ENCODE peak calls at places on chromosomes 7 and 10, in four cellular contexts. S is right cardiac atrium, L is IMR-90, B is fibroblast of lung. W is an unnamed sample.

GRCh38 chr7:69448071-69448470 is 150.2 kb upstream of the AUTS2 start:
- DNase-seq in S (peak; percentile 60), L (no peak), B (peak; percentile 2), W (no peak)

GRCh38 chr10:31920538-31920937 is 8.1 kb downstream of the ARHGAP12 start:
- DNase-seq in S (no peak), B (no peak), L (no peak), W (no peak)

GRCh38 chr7:104012815-104013214 is 23.4 kb upstream of the RELN start:
- DNase-seq in B (no peak), L (peak; percentile 2), S (no peak), W (no peak)

GRCh38 chr10:102449321-102450123 is 1.8 kb downstream of the C10orf95 start:
- DNase-seq in B (peak; percentile 52), S (peak; percentile 70), L (no peak), W (peak; percentile 42)

GRCh38 chr10:82394987-82395386 is 520.0 kb downstream of the NRG3 start:
- DNase-seq in B (no peak), L (no peak), S (no peak), W (no peak)

GRCh38 chr7:27096756-27097514 is 1.1 kb upstream of the HOXA1 start:
- DNase-seq in B (peak; percentile 61), S (no peak), L (peak; percentile 64), W (no peak)

GRCh38 chr10:116316533-116316932 is 7.7 kb upstream of the CCDC172 start:
- DNase-seq in B (no peak), S (no peak), L (no peak), W (no peak)

GRCh38 chr7:22672892-22673637 is 53.9 kb upstream of the IL6 start:
- DNase-seq in L (peak; percentile 46), B (no peak), S (no peak), W (no peak)

GRCh38 chr10:32962541-32962940 is 4.5 kb upstream of the ITGB1 start:
- DNase-seq in S (no peak), B (no peak), L (no peak), W (no peak)

GRCh38 chr10:33273295-33274002 is 61.0 kb downstream of the NRP1 start:
- DNase-seq in B (peak; percentile 99), L (peak; percentile 96), S (peak; percentile 94), W (peak; percentile 90)

GRCh38 chr10:133359972-133360610 is 2.3 kb upstream of the FUOM start:
- DNase-seq in S (no peak), B (no peak), L (no peak), W (no peak)

GRCh38 chr7:20596653-20597052 is 18.8 kb upstream of the ABCB5 start:
- DNase-seq in L (peak; percentile 88), B (peak; percentile 83), S (no peak), W (peak; percentile 56)

GRCh38 chr7:146150153-146150552 is 33.6 kb downstream of the CNTNAP2 start:
- DNase-seq in S (no peak), B (peak; percentile 17), L (no peak), W (no peak)

GRCh38 chr10:95188593-95188992 is 5.4 kb upstream of the ACSM6 start:
- DNase-seq in S (no peak), B (no peak), L (no peak), W (no peak)

GRCh38 chr7:101691822-101692384 is 62.8 kb upstream of the MYL10 start:
- DNase-seq in B (no peak), S (no peak), L (no peak), W (no peak)

GRCh38 chr10:70761031-70761601 is 24.1 kb downstream of the TBATA start:
- DNase-seq in S (no peak), B (peak; percentile 42), L (no peak), W (peak; percentile 48)

GRCh38 chr10:79056361-79056735 is 12.4 kb upstream of the ZMIZ1 start:
- DNase-seq in B (no peak), L (no peak), S (peak; percentile 6), W (no peak)

GRCh38 chr10:104331208-104331838 is 6.9 kb downstream of the ITPRIP start:
- DNase-seq in L (peak; percentile 84), B (peak; percentile 68), S (peak; percentile 75), W (peak; percentile 77)

GRCh38 chr10:67990093-67990492 is 85.0 kb downstream of the HERC4 start:
- DNase-seq in B (no peak), L (no peak), S (no peak), W (no peak)

GRCh38 chr10:114283091-114283490 is 44.0 kb downstream of the VWA2 start:
- DNase-seq in S (no peak), B (no peak), L (no peak), W (no peak)

GRCh38 chr7:82559203-82559805 is 115.7 kb upstream of the CACNA2D1 start:
- DNase-seq in B (no peak), L (no peak), S (no peak), W (no peak)

GRCh38 chr7:79664884-79665676 is 211.6 kb upstream of the MAGI2 start:
- DNase-seq in L (no peak), B (no peak), S (no peak), W (no peak)

GRCh38 chr7:19610194-19610943 is 98.5 kb downstream of the POLR1F start:
- DNase-seq in S (no peak), B (no peak), L (no peak), W (no peak)

GRCh38 chr7:142808802-142809583 is 38.2 kb downstream of the PRSS2 start:
- DNase-seq in B (no peak), S (no peak), L (peak; percentile 7), W (peak; percentile 90)

GRCh38 chr10:95706573-95706972 is 12.8 kb upstream of the TCTN3 start:
- DNase-seq in S (no peak), B (no peak), L (no peak), W (no peak)

GRCh38 chr7:131586759-131587158 is 30.3 kb upstream of the PODXL start:
- DNase-seq in B (no peak), L (no peak), S (no peak), W (no peak)
- H3K27ac ChIP-seq in B (no peak overlapping the region), L (no peak overlapping the region), S (peak overlapping the region; percentile 28), W (no peak overlapping the region)

GRCh38 chr10:97851341-97852001 is 1.8 kb downstream of the GOLGA7B start:
- DNase-seq in L (no peak), S (no peak), B (no peak), W (no peak)

GRCh38 chr10:97850446-97850845 is 803 bp downstream of the GOLGA7B start:
- DNase-seq in L (no peak), B (no peak), S (no peak), W (no peak)

GRCh38 chr10:97853006-97853405 is 3.4 kb downstream of the GOLGA7B start:
- DNase-seq in L (no peak), S (no peak), B (no peak), W (no peak)

GRCh38 chr10:97854735-97855134 is 5.1 kb downstream of the GOLGA7B start:
- DNase-seq in S (no peak), L (no peak), B (no peak), W (no peak)

GRCh38 chr10:97852277-97852676 is 2.6 kb downstream of the GOLGA7B start:
- DNase-seq in L (no peak), S (no peak), B (no peak), W (no peak)
- H3K27me3 ChIP-seq in L (peaks cover 35% of the 10 kb centered on the region), S (no peaks in the 10 kb centered on the region), B (peaks cover 19% of the 10 kb centered on the region), W (peaks cover 21% of the 10 kb centered on the region)

GRCh38 chr7:133919810-133920209 is 207.3 kb upstream of the LRGUK start:
- DNase-seq in B (no peak), L (peak; percentile 17), S (no peak), W (no peak)

GRCh38 chr7:133916621-133917020 is 210.5 kb upstream of the LRGUK start:
- DNase-seq in S (no peak), B (no peak), L (no peak), W (no peak)

GRCh38 chr7:133923974-133924373 is 203.2 kb upstream of the LRGUK start:
- DNase-seq in L (no peak), S (no peak), B (no peak), W (no peak)

DNA sequence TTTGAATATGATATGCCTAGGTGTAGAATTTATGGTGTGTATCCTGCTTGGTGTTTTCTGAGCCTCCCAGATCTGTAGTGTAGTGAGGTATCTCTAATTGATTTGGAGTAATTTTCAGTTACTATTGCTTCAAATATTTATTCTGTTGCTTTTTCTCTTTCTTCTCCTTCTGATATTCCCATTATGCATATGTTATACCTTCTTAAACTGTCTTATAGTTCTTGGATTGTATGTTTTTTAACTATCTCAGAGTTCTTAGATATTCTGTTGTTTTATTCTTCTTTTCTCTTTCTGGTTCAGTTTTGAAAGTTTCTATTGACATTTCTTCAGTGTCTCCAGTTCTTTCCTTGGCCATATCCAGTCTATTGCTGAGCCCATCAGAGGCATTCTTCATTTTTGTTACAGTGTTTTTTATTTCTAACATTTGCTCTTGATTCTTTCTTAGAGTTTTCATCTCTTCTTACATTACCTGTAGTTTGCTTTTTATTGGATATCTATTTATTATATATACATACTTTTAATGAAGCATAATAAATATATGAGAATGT is 205.4 kb upstream of the LRGUK start:
- DNase-seq in S (no peak), B (no peak), L (no peak), W (no peak)
- H3K4me3 ChIP-seq in S (no peak overlapping the region), B (no peak overlapping the region), L (no peak overlapping the region), W (no peak overlapping the region)

GRCh38 chr10:23891301-23891700 is 317.6 kb upstream of the KIAA1217 start:
- DNase-seq in L (no peak), S (no peak), B (no peak), W (no peak)
- H3K27ac ChIP-seq in L (no peak overlapping the region), S (no peak overlapping the region), B (no peak overlapping the region), W (no peak overlapping the region)

GRCh38 chr10:49397036-49397999 is 1.4 kb upstream of the DRGX start:
- DNase-seq in B (no peak), S (no peak), L (no peak), W (no peak)
- H3K27me3 ChIP-seq in B (peaks cover 64% of the 10 kb centered on the region), S (no peaks in the 10 kb centered on the region), L (peaks cover 69% of the 10 kb centered on the region), W (peaks cover 88% of the 10 kb centered on the region)

GRCh38 chr10:48634984-48635557 is 30.2 kb upstream of the ARHGAP22 start:
- DNase-seq in B (no peak), S (no peak), L (no peak), W (no peak)

GRCh38 chr10:48636231-48636630 is 31.4 kb upstream of the ARHGAP22 start:
- DNase-seq in S (no peak), L (no peak), B (no peak), W (no peak)

GRCh38 chr10:48634198-48634983 is 29.5 kb upstream of the ARHGAP22 start:
- DNase-seq in S (peak; percentile 55), L (peak; percentile 69), B (peak; percentile 91), W (peak; percentile 36)

GRCh38 chr10:48632166-48632565 is 27.3 kb upstream of the ARHGAP22 start:
- DNase-seq in L (no peak), S (no peak), B (no peak), W (no peak)

GRCh38 chr10:48633381-48634197 is 28.7 kb upstream of the ARHGAP22 start:
- DNase-seq in S (no peak), L (no peak), B (no peak), W (no peak)
- H3K4me3 ChIP-seq in S (no peak overlapping the region), L (no peak overlapping the region), B (no peak overlapping the region), W (no peak overlapping the region)

DNA sequence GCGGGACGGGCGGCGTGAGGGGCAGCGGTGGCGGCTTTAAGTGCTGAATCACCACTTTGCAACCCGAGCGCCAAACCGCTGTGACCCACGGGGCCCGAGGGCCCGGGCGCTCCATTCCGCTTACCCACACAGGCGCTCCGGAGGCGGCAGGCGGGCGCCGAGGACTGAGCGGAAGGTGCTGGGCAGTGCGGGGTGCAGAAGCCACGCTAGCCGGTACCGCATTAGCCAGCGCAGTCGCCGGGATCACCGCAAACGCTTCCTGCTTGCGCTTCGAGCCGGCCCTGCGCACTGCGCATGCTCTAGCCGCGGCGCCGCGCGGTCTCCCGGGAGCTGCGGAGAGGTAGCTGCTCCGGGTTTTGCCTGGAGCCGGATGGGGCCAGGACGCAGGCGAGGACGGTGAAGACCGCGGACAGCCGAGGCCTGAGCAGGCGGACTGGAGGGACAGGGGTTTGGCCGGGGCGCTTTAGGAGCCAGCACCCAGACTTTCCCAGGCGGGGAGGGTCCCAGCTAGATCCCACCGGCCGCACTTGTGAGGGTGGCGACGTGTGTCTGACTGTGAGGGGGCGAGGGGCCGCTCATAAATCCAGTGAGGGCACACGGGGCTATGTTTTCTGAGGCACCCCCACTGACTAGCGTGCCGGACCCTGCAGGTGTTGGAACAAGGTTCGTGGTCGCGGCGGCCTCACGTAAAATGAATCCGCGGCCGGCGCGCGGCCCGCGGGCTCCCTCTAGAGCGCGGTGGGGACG is at the start of gene IDE:
- DNase-seq in B (peak; percentile 88), L (peak; percentile 88), S (peak; percentile 88), W (peak; percentile 74)
- H3K27ac ChIP-seq in B (peak within 1 kb of the TSS; percentile 94), L (peak within 1 kb of the TSS; percentile 91), S (peak within 1 kb of the TSS; percentile 91), W (peak within 1 kb of the TSS; percentile 48)